ENCODE peak calls at places on chromosome 6, in four cellular contexts. One of them, this sample, is unnamed.

GRCh38 chr6:3190056-3190455 is 32.7 kb upstream of the TUBB2A start:
- DNase-seq in upper lobe of left lung: no peak
- DNase-seq in HL-60: no peak
- DNase-seq in HCT116: no peak
- DNase-seq in this sample: no peak

GRCh38 chr6:27146706-27147507 is 100.6 kb upstream of the PRSS16 start:
- DNase-seq in HL-60: peak; percentile 93
- DNase-seq in upper lobe of left lung: peak; percentile 69
- DNase-seq in HCT116: peak; percentile 99
- DNase-seq in this sample: no peak

GRCh38 chr6:71194730-71195129 is 93.9 kb upstream of the OGFRL1 start:
- DNase-seq in HCT116: no peak
- DNase-seq in upper lobe of left lung: no peak
- DNase-seq in HL-60: no peak
- DNase-seq in this sample: no peak

GRCh38 chr6:90021701-90022100 is 127.4 kb downstream of the GJA10 start:
- DNase-seq in upper lobe of left lung: no peak
- DNase-seq in HL-60: no peak
- DNase-seq in HCT116: no peak
- DNase-seq in this sample: no peak

GRCh38 chr6:158938811-158939254 is 61.2 kb downstream of the RSPH3 start:
- DNase-seq in HL-60: no peak
- DNase-seq in HCT116: peak; percentile 24
- DNase-seq in upper lobe of left lung: no peak
- DNase-seq in this sample: no peak

GRCh38 chr6:53984581-53984980 is 126.7 kb upstream of the MLIP start:
- DNase-seq in HL-60: no peak
- DNase-seq in upper lobe of left lung: no peak
- DNase-seq in HCT116: no peak
- DNase-seq in this sample: no peak

GRCh38 chr6:157548635-157549467 is 167.9 kb downstream of the ZDHHC14 start:
- DNase-seq in HL-60: peak; percentile 57
- DNase-seq in upper lobe of left lung: no peak
- DNase-seq in HCT116: no peak
- DNase-seq in this sample: peak; percentile 81

GRCh38 chr6:11947569-11947968 is 64.5 kb upstream of the HIVEP1 start:
- DNase-seq in HCT116: no peak
- DNase-seq in HL-60: no peak
- DNase-seq in upper lobe of left lung: no peak
- DNase-seq in this sample: no peak

GRCh38 chr6:18161437-18161836 is 6.2 kb downstream of the KDM1B start:
- DNase-seq in HCT116: no peak
- DNase-seq in HL-60: no peak
- DNase-seq in upper lobe of left lung: no peak
- DNase-seq in this sample: no peak

GRCh38 chr6:66210964-66211363 is 503.9 kb upstream of the EYS start:
- DNase-seq in HL-60: no peak
- DNase-seq in HCT116: no peak
- DNase-seq in upper lobe of left lung: no peak
- DNase-seq in this sample: no peak

GRCh38 chr6:21885532-21886089 is 292.1 kb downstream of the SOX4 start:
- DNase-seq in upper lobe of left lung: no peak
- DNase-seq in HCT116: no peak
- DNase-seq in HL-60: no peak
- DNase-seq in this sample: no peak

GRCh38 chr6:127938701-127939100 is 37.8 kb upstream of the THEMIS start:
- DNase-seq in HL-60: no peak
- DNase-seq in HCT116: peak; percentile 6
- DNase-seq in upper lobe of left lung: no peak
- DNase-seq in this sample: no peak

GRCh38 chr6:11553824-11554223 is 16.3 kb downstream of the TMEM170B start:
- DNase-seq in HCT116: no peak
- DNase-seq in HL-60: no peak
- DNase-seq in upper lobe of left lung: no peak
- DNase-seq in this sample: no peak

GRCh38 chr6:108653864-108654402 is 93.2 kb downstream of the FOXO3 start:
- DNase-seq in HL-60: no peak
- DNase-seq in upper lobe of left lung: peak; percentile 77
- DNase-seq in HCT116: no peak
- DNase-seq in this sample: no peak

GRCh38 chr6:166420351-166420750 is 37.6 kb upstream of the MPC1 start:
- DNase-seq in HL-60: peak; percentile 35
- DNase-seq in upper lobe of left lung: no peak
- DNase-seq in HCT116: no peak
- DNase-seq in this sample: no peak

GRCh38 chr6:34334796-34335416 is 57.6 kb downstream of the NUDT3 start:
- DNase-seq in HL-60: no peak
- DNase-seq in upper lobe of left lung: no peak
- DNase-seq in HCT116: no peak
- DNase-seq in this sample: no peak

GRCh38 chr6:133834472-133835170 is 54.3 kb upstream of the TCF21 start:
- DNase-seq in upper lobe of left lung: no peak
- DNase-seq in HL-60: no peak
- DNase-seq in HCT116: no peak
- DNase-seq in this sample: no peak

GRCh38 chr6:4797590-4797989 is 21.4 kb downstream of the CDYL start:
- DNase-seq in HCT116: no peak
- DNase-seq in upper lobe of left lung: no peak
- DNase-seq in HL-60: no peak
- DNase-seq in this sample: no peak

GRCh38 chr6:97669191-97669651 is 386.2 kb upstream of the MMS22L start:
- DNase-seq in HCT116: no peak
- DNase-seq in HL-60: no peak
- DNase-seq in upper lobe of left lung: no peak
- DNase-seq in this sample: no peak

GRCh38 chr6:168395983-168396382 is 45.0 kb upstream of the SMOC2 start:
- DNase-seq in upper lobe of left lung: no peak
- DNase-seq in HCT116: no peak
- DNase-seq in HL-60: no peak
- DNase-seq in this sample: no peak

GRCh38 chr6:168397011-168397410 is 44.0 kb upstream of the SMOC2 start:
- DNase-seq in upper lobe of left lung: no peak
- DNase-seq in HL-60: no peak
- DNase-seq in HCT116: no peak
- DNase-seq in this sample: no peak

GRCh38 chr6:168393126-168393870 is 47.7 kb upstream of the SMOC2 start:
- DNase-seq in upper lobe of left lung: no peak
- DNase-seq in HL-60: no peak
- DNase-seq in HCT116: no peak
- DNase-seq in this sample: no peak

GRCh38 chr6:168390746-168391400 is 50.1 kb upstream of the SMOC2 start:
- DNase-seq in HL-60: no peak
- DNase-seq in HCT116: no peak
- DNase-seq in upper lobe of left lung: no peak
- DNase-seq in this sample: no peak

GRCh38 chr6:168394606-168395005 is 46.4 kb upstream of the SMOC2 start:
- DNase-seq in upper lobe of left lung: no peak
- DNase-seq in HL-60: no peak
- DNase-seq in HCT116: no peak
- DNase-seq in this sample: no peak
- TF ChIP-seq POLR2AphosphoS5 in upper lobe of left lung: no peak
- TF ChIP-seq POLR2AphosphoS5 in HL-60: no peak
- TF ChIP-seq POLR2AphosphoS5 in HCT116: no peak
- TF ChIP-seq POLR2AphosphoS5 in this sample: no peak

GRCh38 chr6:31168606-31169005 is 1.9 kb downstream of the POU5F1 start:
- DNase-seq in upper lobe of left lung: no peak
- DNase-seq in HL-60: no peak
- DNase-seq in HCT116: no peak
- DNase-seq in this sample: no peak
- H3K4me3 ChIP-seq in upper lobe of left lung: no peak overlapping the region
- H3K4me3 ChIP-seq in HL-60: no peak overlapping the region
- H3K4me3 ChIP-seq in HCT116: no peak overlapping the region
- H3K4me3 ChIP-seq in this sample: no peak overlapping the region

GRCh38 chr6:31954511-31954910 is 4.3 kb downstream of the NELFE start:
- DNase-seq in upper lobe of left lung: no peak
- DNase-seq in HL-60: no peak
- DNase-seq in HCT116: no peak
- DNase-seq in this sample: no peak

GRCh38 chr6:31948753-31949413 is 3.0 kb downstream of the CFB start:
- DNase-seq in HL-60: no peak
- DNase-seq in HCT116: no peak
- DNase-seq in upper lobe of left lung: no peak
- DNase-seq in this sample: no peak

GRCh38 chr6:31952890-31953289 is 5.9 kb downstream of the NELFE start:
- DNase-seq in upper lobe of left lung: no peak
- DNase-seq in HL-60: no peak
- DNase-seq in HCT116: no peak
- DNase-seq in this sample: no peak

GRCh38 chr6:31949926-31950548 is 4.1 kb downstream of the CFB start:
- DNase-seq in HL-60: no peak
- DNase-seq in upper lobe of left lung: no peak
- DNase-seq in HCT116: no peak
- DNase-seq in this sample: no peak

GRCh38 chr6:31952140-31952805 is 6.4 kb downstream of the CFB start:
- DNase-seq in HCT116: no peak
- DNase-seq in HL-60: peak; percentile 31
- DNase-seq in upper lobe of left lung: peak; percentile 64
- DNase-seq in this sample: no peak
- TF ChIP-seq POLR2AphosphoS5 in HCT116: no peak
- TF ChIP-seq POLR2AphosphoS5 in HL-60: no peak
- TF ChIP-seq POLR2AphosphoS5 in upper lobe of left lung: no peak
- TF ChIP-seq POLR2AphosphoS5 in this sample: no peak

DNA sequence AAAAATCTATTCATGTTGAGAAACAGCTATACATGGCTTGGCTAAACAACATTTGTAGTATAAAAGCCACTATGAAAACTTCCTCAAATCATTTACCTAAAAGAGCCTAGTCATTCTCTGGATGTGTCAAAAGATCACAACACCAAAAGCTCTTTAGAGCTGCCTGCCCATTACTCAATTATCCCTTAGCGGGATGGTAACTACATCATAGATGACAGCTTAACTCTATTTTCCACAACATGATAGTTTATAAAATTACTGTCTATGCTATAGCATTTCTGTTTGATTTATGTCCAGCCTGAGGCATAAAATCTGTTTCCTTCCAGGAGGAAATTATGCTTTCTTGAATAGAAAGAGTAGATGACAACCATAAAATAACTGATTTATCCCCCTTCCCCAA is 777.6 kb upstream of the HS3ST5 start:
- DNase-seq in HL-60: no peak
- DNase-seq in upper lobe of left lung: no peak
- DNase-seq in HCT116: no peak
- DNase-seq in this sample: no peak
- H3K4me3 ChIP-seq in HL-60: no peak overlapping the region
- H3K4me3 ChIP-seq in upper lobe of left lung: no peak overlapping the region
- H3K4me3 ChIP-seq in HCT116: no peak overlapping the region
- H3K4me3 ChIP-seq in this sample: no peak overlapping the region

GRCh38 chr6:31631209-31631608 is 10.7 kb downstream of the PRRC2A start:
- DNase-seq in upper lobe of left lung: no peak
- DNase-seq in HCT116: no peak
- DNase-seq in HL-60: no peak
- DNase-seq in this sample: no peak

GRCh38 chr6:31630177-31630934 is 9.8 kb downstream of the PRRC2A start:
- DNase-seq in HL-60: no peak
- DNase-seq in upper lobe of left lung: no peak
- DNase-seq in HCT116: no peak
- DNase-seq in this sample: no peak

GRCh38 chr6:31626952-31627351 is 6.4 kb downstream of the PRRC2A start:
- DNase-seq in upper lobe of left lung: no peak
- DNase-seq in HCT116: no peak
- DNase-seq in HL-60: no peak
- DNase-seq in this sample: no peak

GRCh38 chr6:31629014-31629413 is 8.5 kb downstream of the PRRC2A start:
- DNase-seq in HCT116: no peak
- DNase-seq in HL-60: no peak
- DNase-seq in upper lobe of left lung: no peak
- DNase-seq in this sample: no peak

DNA sequence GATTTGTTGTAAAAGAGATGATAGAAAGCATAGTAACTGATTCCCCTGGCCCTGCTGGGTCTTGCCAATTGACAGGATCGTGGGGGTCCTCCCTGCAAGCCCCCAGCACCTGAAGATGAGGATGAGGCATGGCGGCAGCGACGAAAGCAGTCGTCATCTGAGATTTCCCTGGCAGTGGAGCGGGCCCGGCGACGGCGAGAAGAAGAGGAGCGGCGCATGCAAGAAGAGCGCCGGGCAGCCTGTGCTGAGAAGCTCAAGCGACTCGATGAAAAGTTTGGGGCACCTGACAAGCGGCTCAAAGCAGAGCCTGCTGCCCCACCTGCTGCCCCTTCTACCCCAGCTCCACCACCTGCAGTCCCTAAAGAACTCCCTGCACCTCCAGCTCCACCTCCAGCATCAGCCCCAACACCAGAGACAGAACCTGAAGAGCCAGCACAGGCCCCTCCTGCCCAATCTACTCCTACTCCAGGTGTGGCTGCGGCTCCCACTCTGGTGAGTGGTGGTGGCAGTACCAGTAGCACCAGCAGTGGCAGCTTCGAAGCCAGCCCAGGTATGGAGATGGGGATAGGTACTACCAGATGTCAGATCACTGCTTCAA is 7.3 kb downstream of the PRRC2A start:
- DNase-seq in HCT116: no peak
- DNase-seq in HL-60: no peak
- DNase-seq in upper lobe of left lung: no peak
- DNase-seq in this sample: no peak
- TF ChIP-seq POLR2AphosphoS5 in HCT116: no peak
- TF ChIP-seq POLR2AphosphoS5 in HL-60: no peak
- TF ChIP-seq POLR2AphosphoS5 in upper lobe of left lung: no peak
- TF ChIP-seq POLR2AphosphoS5 in this sample: no peak

This sample was measured in vagina.